ENCODE peak calls at places on chromosomes 12 and 14, in five cellular contexts. V is CD8-positive, alpha-beta T cell; N is OCI-LY7; C is heart left ventricle; S is breast epithelium. P is an unnamed sample. For H3K9me3, the result is how much of the 10 kb centered on the place peaks cover.

GRCh38 chr12:64625243-64626077 is 15.2 kb downstream of the RASSF3 start:
- DNase-seq in V (no peak), N (peak), C (peak), S (peak), P (no peak)

GRCh38 chr12:12718853-12719252 is 1.7 kb downstream of the CDKN1B start:
- DNase-seq in V (no peak), N (peak), C (no peak), S (no peak), P (no peak)

GRCh38 chr12:99553461-99553860 is 94.1 kb upstream of the GARIN6 start:
- DNase-seq in V (no peak), N (no peak), C (no peak), S (no peak), P (no peak)

GRCh38 chr14:61426048-61426447 is 104.7 kb downstream of the PRKCH start:
- DNase-seq in V (no peak), N (no peak), C (no peak), S (peak), P (no peak)

GRCh38 chr12:65170245-65170881 is 980 bp downstream of the LEMD3 start:
- DNase-seq in V (peak), N (peak), C (peak), S (peak), P (peak)

GRCh38 chr12:127035011-127035879 is 1231.7 kb upstream of the TMEM132C start:
- DNase-seq in V (no peak), N (no peak), C (no peak), S (no peak), P (no peak)

GRCh38 chr14:75293920-75294648 is 15.5 kb downstream of the FOS start:
- DNase-seq in V (peak), N (peak), C (peak), S (peak), P (peak)

GRCh38 chr14:100747736-100748135 is 21.0 kb downstream of the DLK1 start:
- DNase-seq in V (no peak), N (no peak), C (no peak), S (no peak), P (no peak)

GRCh38 chr14:90419200-90419599 is 22.4 kb downstream of the CALM1 start:
- DNase-seq in V (no peak), N (no peak), C (peak), S (peak), P (no peak)

GRCh38 chr12:3667485-3667884 is 85.4 kb downstream of the CRACR2A start:
- DNase-seq in V (no peak), N (no peak), C (no peak), S (no peak), P (no peak)

GRCh38 chr14:70754989-70755388 is 54.3 kb downstream of the MAP3K9 start:
- DNase-seq in V (no peak), N (no peak), C (no peak), S (peak), P (no peak)

GRCh38 chr14:105410642-105411016 is 9.0 kb upstream of the MTA1 start:
- DNase-seq in V (no peak), N (no peak), C (no peak), S (no peak), P (no peak)
- H3K4me3 ChIP-seq in V (no peak), N (no peak), C (no peak), S (peak), P (no peak)

GRCh38 chr12:130083002-130083401 is 79.3 kb upstream of the FZD10 start:
- DNase-seq in V (no peak), N (no peak), C (no peak), S (no peak), P (no peak)

GRCh38 chr12:130078852-130079251 is 83.4 kb upstream of the FZD10 start:
- DNase-seq in V (no peak), N (no peak), C (no peak), S (no peak), P (no peak)

GRCh38 chr12:130081420-130081819 is 80.8 kb upstream of the FZD10 start:
- DNase-seq in V (no peak), N (no peak), C (no peak), S (no peak), P (no peak)

GRCh38 chr12:130079254-130079653 is 83.0 kb upstream of the FZD10 start:
- DNase-seq in V (no peak), N (no peak), C (no peak), S (no peak), P (no peak)

DNA sequence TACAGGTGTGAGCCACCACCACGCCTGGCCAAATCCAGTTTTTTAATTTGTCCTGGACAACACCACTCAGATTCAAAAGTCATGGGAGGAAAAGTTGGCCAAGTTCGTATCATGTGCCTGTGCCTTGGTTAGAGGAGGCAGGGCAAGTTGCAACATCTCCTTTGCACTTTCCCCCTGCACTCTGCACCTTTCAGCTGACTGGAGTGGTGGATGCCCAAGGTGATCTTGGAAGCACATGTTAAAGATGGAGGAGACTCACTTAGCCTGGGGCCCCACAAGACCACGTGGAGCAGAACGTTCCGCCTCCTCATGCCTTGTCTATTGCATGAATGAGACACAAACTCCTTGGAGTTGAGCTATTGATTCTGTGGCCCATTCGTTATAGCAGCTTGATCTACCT is 82.1 kb upstream of the FZD10 start:
- DNase-seq in V (no peak), N (no peak), C (no peak), S (no peak), P (no peak)
- H3K9me3 ChIP-seq in V (under half), N (under half), C (under half), S (under half), P (under half)

GRCh38 chr12:110666892-110667291 is 22.0 kb downstream of the HVCN1 start:
- DNase-seq in V (no peak), N (no peak), C (no peak), S (no peak), P (no peak)

GRCh38 chr12:110668480-110669192 is 20.3 kb downstream of the HVCN1 start:
- DNase-seq in V (no peak), N (peak), C (no peak), S (no peak), P (no peak)

GRCh38 chr12:110667671-110668070 is 21.2 kb downstream of the HVCN1 start:
- DNase-seq in V (no peak), N (no peak), C (no peak), S (no peak), P (no peak)

GRCh38 chr12:110670161-110670701 is 18.7 kb downstream of the HVCN1 start:
- DNase-seq in V (peak), N (peak), C (no peak), S (no peak), P (peak)

DNA sequence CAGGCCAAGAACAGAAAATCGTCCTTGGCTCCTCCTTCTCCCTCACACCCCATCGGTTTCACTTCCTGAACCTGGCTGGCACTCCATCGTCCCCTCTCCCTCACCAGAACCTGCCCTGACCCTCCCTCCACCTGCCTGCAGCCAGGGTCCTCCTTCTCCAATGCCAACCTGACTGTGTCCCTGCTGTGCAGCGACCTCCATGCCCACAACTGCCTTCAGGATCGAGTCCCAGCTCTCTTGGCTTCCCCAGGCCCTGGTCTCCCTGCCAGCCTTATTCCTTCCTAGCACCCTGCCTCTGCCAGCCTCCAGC is 19.8 kb downstream of the HVCN1 start:
- DNase-seq in V (no peak), N (peak), C (no peak), S (no peak), P (no peak)
- H3K4me3 ChIP-seq in V (no peak), N (peak), C (no peak), S (no peak), P (no peak)

GRCh38 chr14:105840266-105841021 is 314.1 kb downstream of the TMEM121 start:
- DNase-seq in V (peak), N (peak), C (no peak), S (no peak), P (no peak)

GRCh38 chr14:105838107-105838506 is 311.7 kb downstream of the TMEM121 start:
- DNase-seq in V (no peak), N (no peak), C (no peak), S (no peak), P (no peak)

GRCh38 chr14:105841022-105842009 is 314.9 kb downstream of the TMEM121 start:
- DNase-seq in V (peak), N (peak), C (no peak), S (no peak), P (no peak)

GRCh38 chr14:105838591-105839424 is 312.4 kb downstream of the TMEM121 start:
- DNase-seq in V (no peak), N (no peak), C (no peak), S (no peak), P (no peak)

GRCh38 chr14:105839425-105840265 is 313.3 kb downstream of the TMEM121 start:
- DNase-seq in V (no peak), N (no peak), C (no peak), S (no peak), P (no peak)
- H3K9me3 ChIP-seq in V (under half), N (under half), C (under half), S (under half), P (under half)

DNA sequence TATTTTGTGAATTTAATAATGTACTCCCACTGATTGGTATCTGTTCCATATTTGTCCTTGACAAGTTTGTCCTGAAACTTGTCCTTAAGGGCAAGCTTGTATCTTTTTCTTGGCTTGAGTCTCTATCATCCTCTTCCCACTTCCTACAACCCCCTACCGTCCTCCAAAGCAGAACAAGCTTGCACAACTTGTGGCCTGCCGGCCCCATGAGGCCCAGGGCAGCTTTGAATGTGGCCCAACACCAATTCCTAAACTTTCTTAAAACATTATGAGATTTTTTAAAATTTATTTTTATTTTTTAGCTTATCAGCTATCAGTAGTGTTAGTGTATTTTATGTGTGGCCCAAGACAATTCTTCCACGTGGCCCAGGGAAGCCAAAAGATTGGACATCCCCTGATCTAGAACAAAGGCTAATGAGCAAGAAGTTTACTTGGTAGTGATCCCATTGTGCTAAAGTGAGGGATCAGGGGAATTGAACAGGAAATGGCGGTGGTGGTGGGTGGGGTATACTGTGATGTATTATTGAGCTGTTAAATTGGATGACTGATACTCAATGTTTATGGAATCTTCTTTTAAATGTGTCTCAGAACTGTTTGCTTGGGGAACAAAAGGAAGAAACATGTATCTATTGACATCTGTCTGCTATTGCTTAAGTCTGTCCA is 37.8 kb downstream of the TMX1 start:
- DNase-seq in V (no peak), N (no peak), C (no peak), S (no peak), P (no peak)
- H3K4me3 ChIP-seq in V (no peak), N (no peak), C (no peak), S (no peak), P (no peak)

GRCh38 chr12:58032156-58032555 is 90.8 kb downstream of the ATP23 start:
- DNase-seq in V (no peak), N (no peak), C (no peak), S (no peak), P (no peak)

GRCh38 chr12:58033831-58034230 is 92.5 kb downstream of the ATP23 start:
- DNase-seq in V (no peak), N (no peak), C (no peak), S (no peak), P (no peak)

GRCh38 chr12:58034311-58034710 is 92.9 kb downstream of the ATP23 start:
- DNase-seq in V (no peak), N (no peak), C (no peak), S (no peak), P (no peak)

GRCh38 chr12:58030566-58031279 is 89.4 kb downstream of the ATP23 start:
- DNase-seq in V (no peak), N (no peak), C (no peak), S (no peak), P (no peak)

GRCh38 chr12:58034712-58035111 is 93.3 kb downstream of the ATP23 start:
- DNase-seq in V (no peak), N (no peak), C (no peak), S (no peak), P (no peak)
- H3K9me3 ChIP-seq in V (under half), N (under half), C (under half), S (under half), P (under half)